ENCODE peak calls at places on chromosomes 7 and 10, in four cellular contexts. One of them, this sample, is unnamed. For H3K27me3, the result is how much of the 10 kb centered on the place peaks cover.

GRCh38 chr10:34862892-34863291 is 47.8 kb upstream of the PARD3 start:
- DNase-seq in ascending aorta: no peak
- DNase-seq in aorta: no peak
- DNase-seq in CD4-positive, alpha-beta memory T cell: no peak
- DNase-seq in this sample: no peak

GRCh38 chr10:63744060-63744941 is 223.1 kb downstream of the REEP3 start:
- DNase-seq in ascending aorta: no peak
- DNase-seq in aorta: no peak
- DNase-seq in CD4-positive, alpha-beta memory T cell: no peak
- DNase-seq in this sample: no peak

GRCh38 chr7:133056370-133057238 is 25.3 kb downstream of the CHCHD3 start:
- DNase-seq in ascending aorta: no peak
- DNase-seq in aorta: no peak
- DNase-seq in CD4-positive, alpha-beta memory T cell: no peak
- DNase-seq in this sample: no peak

GRCh38 chr10:44033008-44033407 is 351.9 kb downstream of the CXCL12 start:
- DNase-seq in ascending aorta: no peak
- DNase-seq in aorta: no peak
- DNase-seq in CD4-positive, alpha-beta memory T cell: no peak
- DNase-seq in this sample: no peak

GRCh38 chr7:66146701-66147100 is 32.1 kb downstream of the CRCP start:
- DNase-seq in ascending aorta: no peak
- DNase-seq in aorta: no peak
- DNase-seq in CD4-positive, alpha-beta memory T cell: no peak
- DNase-seq in this sample: no peak

GRCh38 chr7:127349881-127350280 is 42.6 kb downstream of the ZNF800 start:
- DNase-seq in ascending aorta: no peak
- DNase-seq in aorta: no peak
- DNase-seq in CD4-positive, alpha-beta memory T cell: no peak
- DNase-seq in this sample: no peak

GRCh38 chr10:35335133-35335532 is 1.2 kb upstream of the CCNY start:
- DNase-seq in ascending aorta: no peak
- DNase-seq in aorta: no peak
- DNase-seq in CD4-positive, alpha-beta memory T cell: no peak
- DNase-seq in this sample: no peak

GRCh38 chr10:106360870-106361269 is 803.6 kb downstream of the SORCS1 start:
- DNase-seq in ascending aorta: no peak
- DNase-seq in aorta: no peak
- DNase-seq in CD4-positive, alpha-beta memory T cell: no peak
- DNase-seq in this sample: no peak

GRCh38 chr7:155896531-155897263 is 84.4 kb upstream of the SHH start:
- DNase-seq in ascending aorta: no peak
- DNase-seq in aorta: peak
- DNase-seq in CD4-positive, alpha-beta memory T cell: no peak
- DNase-seq in this sample: no peak

GRCh38 chr10:55146032-55146431 is 345.0 kb upstream of the PCDH15 start:
- DNase-seq in ascending aorta: no peak
- DNase-seq in aorta: no peak
- DNase-seq in CD4-positive, alpha-beta memory T cell: no peak
- DNase-seq in this sample: no peak

GRCh38 chr7:83925860-83926259 is 268.7 kb downstream of the SEMA3A start:
- DNase-seq in ascending aorta: no peak
- DNase-seq in aorta: no peak
- DNase-seq in CD4-positive, alpha-beta memory T cell: no peak
- DNase-seq in this sample: no peak

GRCh38 chr7:151925446-151926335 is 30.6 kb upstream of the GALNTL5 start:
- DNase-seq in ascending aorta: peak
- DNase-seq in aorta: no peak
- DNase-seq in CD4-positive, alpha-beta memory T cell: no peak
- DNase-seq in this sample: peak

GRCh38 chr10:117518246-117518645 is 24.3 kb upstream of the EMX2 start:
- DNase-seq in ascending aorta: peak
- DNase-seq in aorta: no peak
- DNase-seq in CD4-positive, alpha-beta memory T cell: no peak
- DNase-seq in this sample: no peak

GRCh38 chr10:117519366-117519765 is 23.2 kb upstream of the EMX2 start:
- DNase-seq in ascending aorta: no peak
- DNase-seq in aorta: no peak
- DNase-seq in CD4-positive, alpha-beta memory T cell: no peak
- DNase-seq in this sample: no peak

GRCh38 chr10:117511601-117512390 is 30.8 kb upstream of the EMX2 start:
- DNase-seq in ascending aorta: peak
- DNase-seq in aorta: no peak
- DNase-seq in CD4-positive, alpha-beta memory T cell: no peak
- DNase-seq in this sample: no peak

GRCh38 chr10:117519895-117520294 is 22.7 kb upstream of the EMX2 start:
- DNase-seq in ascending aorta: no peak
- DNase-seq in aorta: no peak
- DNase-seq in CD4-positive, alpha-beta memory T cell: no peak
- DNase-seq in this sample: no peak

GRCh38 chr10:117514971-117515370 is 27.6 kb upstream of the EMX2 start:
- DNase-seq in ascending aorta: peak
- DNase-seq in aorta: no peak
- DNase-seq in CD4-positive, alpha-beta memory T cell: no peak
- DNase-seq in this sample: no peak
- H3K27me3 ChIP-seq in ascending aorta: under half
- H3K27me3 ChIP-seq in aorta: under half
- H3K27me3 ChIP-seq in CD4-positive, alpha-beta memory T cell: under half
- H3K27me3 ChIP-seq in this sample: under half

GRCh38 chr7:123494193-123494796 is 40.1 kb downstream of the IQUB start:
- DNase-seq in ascending aorta: no peak
- DNase-seq in aorta: no peak
- DNase-seq in CD4-positive, alpha-beta memory T cell: peak
- DNase-seq in this sample: peak
- H3K27ac ChIP-seq in ascending aorta: no peak
- H3K27ac ChIP-seq in aorta: no peak
- H3K27ac ChIP-seq in CD4-positive, alpha-beta memory T cell: no peak
- H3K27ac ChIP-seq in this sample: no peak

GRCh38 chr7:1268076-1268815 is 35.6 kb downstream of the UNCX start:
- DNase-seq in ascending aorta: no peak
- DNase-seq in aorta: peak
- DNase-seq in CD4-positive, alpha-beta memory T cell: no peak
- DNase-seq in this sample: no peak

GRCh38 chr7:1268866-1269265 is 36.2 kb downstream of the UNCX start:
- DNase-seq in ascending aorta: no peak
- DNase-seq in aorta: no peak
- DNase-seq in CD4-positive, alpha-beta memory T cell: no peak
- DNase-seq in this sample: no peak

GRCh38 chr7:1264345-1265280 is 31.9 kb downstream of the UNCX start:
- DNase-seq in ascending aorta: no peak
- DNase-seq in aorta: peak
- DNase-seq in CD4-positive, alpha-beta memory T cell: no peak
- DNase-seq in this sample: no peak

GRCh38 chr7:1269336-1269890 is 36.7 kb downstream of the UNCX start:
- DNase-seq in ascending aorta: no peak
- DNase-seq in aorta: peak
- DNase-seq in CD4-positive, alpha-beta memory T cell: no peak
- DNase-seq in this sample: no peak

GRCh38 chr7:1267016-1267900 is 34.6 kb downstream of the UNCX start:
- DNase-seq in ascending aorta: no peak
- DNase-seq in aorta: peak
- DNase-seq in CD4-positive, alpha-beta memory T cell: no peak
- DNase-seq in this sample: no peak
- H3K27me3 ChIP-seq in ascending aorta: under half
- H3K27me3 ChIP-seq in aorta: under half
- H3K27me3 ChIP-seq in CD4-positive, alpha-beta memory T cell: under half
- H3K27me3 ChIP-seq in this sample: under half

GRCh38 chr7:118863961-118864360 is 639.5 kb downstream of the ANKRD7 start:
- DNase-seq in ascending aorta: no peak
- DNase-seq in aorta: no peak
- DNase-seq in CD4-positive, alpha-beta memory T cell: no peak
- DNase-seq in this sample: no peak
- H3K27ac ChIP-seq in ascending aorta: no peak
- H3K27ac ChIP-seq in aorta: no peak
- H3K27ac ChIP-seq in CD4-positive, alpha-beta memory T cell: no peak
- H3K27ac ChIP-seq in this sample: no peak

GRCh38 chr7:99709838-99710541 is 25.0 kb downstream of the CYP3A7 start:
- DNase-seq in ascending aorta: no peak
- DNase-seq in aorta: no peak
- DNase-seq in CD4-positive, alpha-beta memory T cell: no peak
- DNase-seq in this sample: no peak

GRCh38 chr7:99709260-99709659 is 25.7 kb downstream of the CYP3A7 start:
- DNase-seq in ascending aorta: no peak
- DNase-seq in aorta: no peak
- DNase-seq in CD4-positive, alpha-beta memory T cell: no peak
- DNase-seq in this sample: no peak

DNA sequence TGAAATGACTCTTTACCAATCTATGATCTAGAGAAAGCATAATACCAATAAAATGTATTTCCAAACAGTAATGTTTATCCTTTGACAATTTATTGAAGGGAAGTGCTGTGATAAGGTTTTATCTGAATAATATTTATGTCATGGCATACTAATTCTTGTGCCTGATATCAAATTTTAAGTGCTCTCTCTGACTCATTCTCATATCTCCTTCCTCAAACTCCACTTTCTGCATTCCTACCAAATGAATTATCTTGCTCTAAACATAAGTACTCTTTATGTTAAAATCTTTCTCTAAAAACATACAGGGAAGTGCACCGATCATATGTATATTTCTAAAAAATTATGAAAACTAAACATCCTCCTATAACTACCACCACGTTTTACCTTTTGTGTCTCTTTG is 20.8 kb downstream of the CYP3A7 start:
- DNase-seq in ascending aorta: no peak
- DNase-seq in aorta: no peak
- DNase-seq in CD4-positive, alpha-beta memory T cell: no peak
- DNase-seq in this sample: no peak
- H3K27me3 ChIP-seq in ascending aorta: under half
- H3K27me3 ChIP-seq in aorta: under half
- H3K27me3 ChIP-seq in CD4-positive, alpha-beta memory T cell: under half
- H3K27me3 ChIP-seq in this sample: under half

DNA sequence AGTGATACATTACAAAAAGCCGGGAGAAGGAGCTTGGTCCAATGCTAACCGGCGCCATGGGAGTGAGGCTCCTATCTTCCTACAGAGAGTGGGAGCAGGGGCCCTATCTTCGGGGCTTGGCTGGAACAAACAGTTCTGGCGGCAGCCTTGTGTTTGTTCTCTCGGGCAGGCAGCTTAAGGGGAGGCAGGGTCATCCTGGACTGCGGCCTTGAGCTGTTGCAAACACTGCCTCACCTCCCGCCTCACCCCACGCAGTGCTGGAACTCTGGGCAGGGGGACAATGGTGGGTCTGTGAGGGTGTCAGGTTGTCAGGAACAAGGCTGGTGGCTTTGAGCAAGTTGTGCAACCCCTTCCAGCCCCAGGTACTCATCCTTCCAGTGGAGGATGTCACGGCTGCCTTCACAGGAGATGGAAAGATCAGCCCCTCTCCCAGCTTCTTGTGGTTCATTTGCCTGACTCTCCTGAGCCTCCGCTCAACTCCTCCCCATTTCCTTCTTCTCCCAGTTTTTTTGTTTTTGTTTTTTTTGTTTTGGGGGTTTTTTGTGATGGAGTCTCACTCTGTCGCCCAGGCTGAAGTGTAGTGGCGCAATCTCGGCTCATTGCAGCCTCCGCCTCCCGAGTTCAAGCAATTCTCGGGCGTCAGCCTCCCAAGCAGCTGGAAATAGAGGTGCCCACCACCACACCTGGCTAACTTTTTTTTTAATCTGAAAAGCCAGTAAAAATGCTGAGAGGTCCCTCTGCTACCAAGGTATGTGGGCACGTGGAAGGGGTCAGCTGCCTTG is 57.4 kb downstream of the SPOCK2 start:
- DNase-seq in ascending aorta: no peak
- DNase-seq in aorta: no peak
- DNase-seq in CD4-positive, alpha-beta memory T cell: no peak
- DNase-seq in this sample: no peak
- H3K27ac ChIP-seq in ascending aorta: no peak
- H3K27ac ChIP-seq in aorta: no peak
- H3K27ac ChIP-seq in CD4-positive, alpha-beta memory T cell: no peak
- H3K27ac ChIP-seq in this sample: no peak

GRCh38 chr7:29563590-29564454 is at the start of gene PRR15:
- DNase-seq in ascending aorta: no peak
- DNase-seq in aorta: peak
- DNase-seq in CD4-positive, alpha-beta memory T cell: no peak
- DNase-seq in this sample: peak
- H3K27me3 ChIP-seq in ascending aorta: under half
- H3K27me3 ChIP-seq in aorta: under half
- H3K27me3 ChIP-seq in CD4-positive, alpha-beta memory T cell: under half
- H3K27me3 ChIP-seq in this sample: under half

DNA sequence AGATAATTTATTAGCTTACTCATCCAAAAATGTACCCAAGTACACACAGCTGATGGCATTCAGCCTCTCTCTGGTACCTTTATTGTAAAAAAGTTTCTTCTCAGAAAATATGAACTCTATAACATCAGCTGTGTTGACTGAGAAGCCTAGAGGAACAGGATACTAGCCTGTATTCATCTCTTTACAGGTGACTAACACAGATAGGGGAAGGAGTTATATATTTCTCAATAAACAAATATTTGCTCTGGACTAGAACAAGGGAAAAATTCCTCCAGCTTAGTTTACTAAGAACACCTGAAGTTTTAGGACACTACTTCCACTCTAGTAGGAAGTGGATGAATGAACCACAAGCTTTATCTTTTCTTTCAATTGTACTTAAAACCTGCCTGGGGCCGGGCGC is 67.8 kb downstream of the ZNF248 start:
- DNase-seq in ascending aorta: no peak
- DNase-seq in aorta: no peak
- DNase-seq in CD4-positive, alpha-beta memory T cell: no peak
- DNase-seq in this sample: no peak
- H3K27ac ChIP-seq in ascending aorta: no peak
- H3K27ac ChIP-seq in aorta: no peak
- H3K27ac ChIP-seq in CD4-positive, alpha-beta memory T cell: no peak
- H3K27ac ChIP-seq in this sample: no peak

This sample was measured in CD4-positive, CD25-positive, alpha-beta regulatory T cell.